ENCODE peak calls at places on chromosomes 11 and 22, in five cellular contexts. M is A549, V is IMR-90, O is HCT116, U is adrenal gland. E is an unnamed sample.
A peak's percentile ranks its signal among the peaks of the same experiment; 100 is the strongest.

GRCh38 chr11:72179804-72180396 is 12.0 kb upstream of the FOLR1 start:
- DNase-seq in O (no peak), U (no peak), M (no peak), V (no peak), E (no peak)

GRCh38 chr11:44817207-44817944 is 90.6 kb downstream of the TSPAN18 start:
- DNase-seq in M (no peak), V (peak; percentile 27), O (no peak), U (no peak), E (no peak)

GRCh38 chr11:118090545-118091162 is 3.9 kb upstream of the SMIM35 start:
- DNase-seq in V (no peak), M (no peak), O (no peak), U (no peak), E (no peak)

GRCh38 chr11:1756791-1757771 is 6.6 kb downstream of the CTSD start:
- DNase-seq in U (no peak), V (no peak), O (no peak), M (no peak), E (no peak)

GRCh38 chr22:44647141-44647540 is 54.9 kb upstream of the PRR5 start:
- DNase-seq in V (no peak), O (no peak), M (no peak), U (no peak), E (no peak)

GRCh38 chr11:27217948-27218410 is 145.0 kb downstream of the CCDC34 start:
- DNase-seq in U (peak; percentile 64), M (no peak), O (no peak), V (peak; percentile 88), E (no peak)

GRCh38 chr11:100753144-100753543 is 66.1 kb downstream of the ARHGAP42 start:
- DNase-seq in O (no peak), V (no peak), U (no peak), M (no peak), E (no peak)

GRCh38 chr11:2741377-2742131 is 41.8 kb upstream of the KCNQ1OT1 start:
- DNase-seq in V (peak; percentile 74), U (peak; percentile 59), M (peak; percentile 41), O (no peak), E (no peak)

GRCh38 chr11:9459573-9460321 is 1.1 kb upstream of the ZNF143 start:
- DNase-seq in V (peak; percentile 64), O (peak; percentile 22), U (peak; percentile 27), M (peak; percentile 16), E (peak; percentile 68)

GRCh38 chr11:93143800-93144199 is 54.0 kb downstream of the SLC36A4 start:
- DNase-seq in V (peak; percentile 33), O (no peak), U (no peak), M (no peak), E (no peak)

GRCh38 chr11:64455436-64456261 is 96.7 kb downstream of the RPS6KA4 start:
- DNase-seq in U (no peak), M (no peak), O (no peak), V (no peak), E (no peak)

GRCh38 chr22:22939537-22940368 is 52.1 kb downstream of the IGLL5 start:
- DNase-seq in U (no peak), M (no peak), V (no peak), O (no peak), E (no peak)

GRCh38 chr11:97364047-97364446 is 974.2 kb downstream of the JRKL start:
- DNase-seq in U (no peak), V (no peak), M (no peak), O (no peak), E (no peak)

GRCh38 chr11:102144357-102145342 is 34.4 kb downstream of the YAP1 start:
- DNase-seq in V (peak; percentile 70), U (peak; percentile 28), M (no peak), O (no peak), E (no peak)

GRCh38 chr11:84720706-84721402 is 906.3 kb downstream of the DLG2 start:
- DNase-seq in U (peak; percentile 34), O (no peak), V (no peak), M (no peak), E (no peak)

GRCh38 chr11:121563900-121564822 is 111.4 kb upstream of the SORL1-AS1 start:
- DNase-seq in O (no peak), V (peak; percentile 33), U (no peak), M (no peak), E (no peak)

GRCh38 chr22:20027966-20028854 is 7.3 kb downstream of the TANGO2 start:
- DNase-seq in M (no peak), O (no peak), U (no peak), V (no peak), E (peak; percentile 62)

GRCh38 chr11:28017816-28018215 is 90.1 kb downstream of the KIF18A start:
- DNase-seq in V (peak; percentile 61), O (no peak), M (no peak), U (no peak), E (no peak)

GRCh38 chr22:23282089-23282501 is 101.8 kb downstream of the BCR start:
- DNase-seq in V (peak; percentile 69), U (peak; percentile 90), M (peak; percentile 35), O (peak; percentile 51), E (no peak)

GRCh38 chr22:37012262-37012904 is 6.9 kb downstream of the TST start:
- DNase-seq in U (peak; percentile 66), O (no peak), V (no peak), M (no peak), E (no peak)
- TF ChIP-seq POLR2A in U (no peak), O (no peak), V (no peak), M (no peak), E (peak; percentile 34)

GRCh38 chr11:88175004-88175706 is at the start of gene RAB38:
- DNase-seq in V (peak; percentile 21), M (no peak), U (peak; percentile 72), O (peak; percentile 42), E (peak; percentile 65)
- TF ChIP-seq POLR2A in V (no peak), M (no peak), U (no peak), O (peak; percentile 73), E (no peak)

DNA sequence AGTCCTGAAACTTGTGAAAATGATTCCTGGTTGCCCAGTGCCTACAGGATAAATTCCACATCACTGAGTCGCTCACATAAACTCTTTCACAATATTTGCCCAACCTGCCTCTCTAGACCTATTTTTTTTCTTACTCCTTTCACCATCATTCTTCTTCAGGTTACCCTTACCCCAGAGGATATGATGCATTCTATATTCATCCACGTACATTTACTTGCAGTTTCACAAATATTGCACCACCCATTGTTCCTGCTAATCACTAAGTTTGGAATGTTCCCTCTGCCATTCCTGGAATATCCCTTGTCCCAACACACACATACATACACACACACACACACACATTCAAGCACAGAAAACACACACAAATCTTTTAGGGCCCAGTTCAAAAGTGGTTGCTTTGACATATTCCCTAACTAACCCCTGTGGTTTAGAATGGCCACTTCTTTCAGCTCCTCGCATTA is 379.5 kb downstream of the ETS1 start:
- DNase-seq in M (peak; percentile 68), V (peak; percentile 91), O (peak; percentile 77), U (no peak), E (no peak)
- TF ChIP-seq POLR2A in M (no peak), V (no peak), O (no peak), U (no peak), E (no peak)

GRCh38 chr11:67510023-67510345 is 2.0 kb upstream of the CDK2AP2 start:
- DNase-seq in O (no peak), U (no peak), M (no peak), V (peak; percentile 24), E (no peak)

GRCh38 chr11:67507891-67508485 is at the start of gene CDK2AP2:
- DNase-seq in V (peak; percentile 100), U (peak; percentile 100), M (peak; percentile 97), O (peak; percentile 99), E (peak; percentile 99)

GRCh38 chr11:67507242-67507890 is 596 bp downstream of the CDK2AP2 start:
- DNase-seq in M (peak; percentile 54), U (peak; percentile 75), O (peak; percentile 74), V (peak; percentile 68), E (no peak)

GRCh38 chr11:67506426-67507032 is 1.4 kb upstream of the PITPNM1 start:
- DNase-seq in O (no peak), U (peak; percentile 39), V (no peak), M (no peak), E (no peak)

GRCh38 chr11:67508486-67509121 is 642 bp upstream of the CDK2AP2 start:
- DNase-seq in U (peak; percentile 99), O (peak; percentile 90), V (peak; percentile 93), M (peak; percentile 98), E (peak; percentile 96)
- TF ChIP-seq POLR2A in U (peak; percentile 44), O (peak; percentile 5), V (peak; percentile 82), M (peak; percentile 48), E (peak; percentile 77)

GRCh38 chr22:37807410-37808293 is at the start of gene GCAT:
- DNase-seq in U (peak; percentile 97), V (peak; percentile 95), O (peak; percentile 95), M (peak; percentile 91), E (peak; percentile 99)
- TF ChIP-seq POLR2A in U (peak; percentile 85), V (peak; percentile 80), O (peak; percentile 78), M (peak; percentile 28), E (peak; percentile 90)

GRCh38 chr11:62832346-62833234 is at the start of gene TEX54:
- DNase-seq in U (peak; percentile 53), V (peak; percentile 22), M (no peak), O (no peak), E (no peak)

GRCh38 chr11:62830904-62831519 is 839 bp downstream of the STX5 start:
- DNase-seq in V (no peak), U (no peak), M (no peak), O (peak; percentile 22), E (peak; percentile 79)

GRCh38 chr11:62835336-62835735 is 2.7 kb upstream of the TEX54 start:
- DNase-seq in U (no peak), V (no peak), O (no peak), M (no peak), E (no peak)

DNA sequence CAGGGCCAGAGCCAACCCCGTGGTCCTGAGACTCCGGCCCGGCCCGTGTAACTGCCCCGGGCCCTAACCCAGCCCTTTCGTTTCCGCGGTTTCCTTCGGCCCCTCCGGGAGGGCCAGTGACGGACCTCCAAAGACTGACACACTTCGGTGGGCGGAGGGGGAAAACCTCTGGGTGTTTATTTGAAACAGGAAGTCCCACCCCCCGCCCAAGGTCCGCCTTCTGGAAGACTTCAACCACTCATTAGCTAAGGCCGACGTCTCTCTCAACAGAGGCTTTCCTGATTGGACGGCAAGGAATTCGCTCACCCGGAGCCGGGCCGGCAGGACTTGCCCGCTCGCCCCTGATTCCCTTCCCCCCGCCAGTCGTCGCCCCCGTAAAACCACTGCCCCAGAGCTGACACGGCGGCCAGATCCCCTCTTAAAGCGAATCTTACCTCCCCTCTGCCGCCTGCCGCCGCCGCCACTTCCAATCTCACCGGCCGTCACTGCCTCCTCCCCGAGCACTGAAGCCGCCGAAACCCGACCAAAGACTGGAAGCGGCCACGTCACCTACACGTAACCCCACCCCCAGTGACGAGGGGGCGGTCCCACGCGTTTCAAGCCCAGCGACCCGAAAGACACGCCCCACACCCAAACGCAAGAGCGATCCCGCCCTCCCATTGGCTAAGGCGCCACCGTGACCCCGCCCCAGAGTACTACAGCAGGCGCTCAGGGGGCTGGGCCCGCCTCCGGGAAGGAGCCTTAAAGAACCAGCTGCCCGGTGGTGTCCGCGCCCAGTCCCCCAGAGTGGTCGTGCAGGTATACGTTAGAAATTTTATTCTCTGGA is at the start of gene STX5:
- DNase-seq in O (peak; percentile 97), M (peak; percentile 99), U (peak; percentile 99), V (peak; percentile 99), E (peak; percentile 100)
- TF ChIP-seq POLR2A in O (peak; percentile 59), M (peak; percentile 37), U (peak; percentile 96), V (peak; percentile 96), E (peak; percentile 86)

GRCh38 chr11:67352546-67353316 is 615 bp downstream of the POLD4 start:
- DNase-seq in O (no peak), U (no peak), V (no peak), M (no peak), E (peak; percentile 78)
- TF ChIP-seq POLR2A in O (no peak), U (no peak), V (peak; percentile 79), M (peak; percentile 28), E (no peak)

GRCh38 chr11:12989428-12990242 is 19.5 kb upstream of the RASSF10 start:
- DNase-seq in O (no peak), V (no peak), M (no peak), U (no peak), E (peak; percentile 51)
- TF ChIP-seq POLR2A in O (no peak), V (no peak), M (no peak), U (no peak), E (no peak)